ENCODE peak calls at places on chromosome 4, in ten cellular contexts. One of them, this sample, is unnamed.

GRCh38 chr4:182819751-182820150 is 97.4 kb downstream of the DCTD start:
- DNase-seq in NCI-H1092: no peak
- DNase-seq in H9: no peak
- DNase-seq in activated CD4-positive, alpha-beta T cell treated with anti-CD3 and anti-CD28 coated beads, Interleukin-2, amount 50 U/mL, for 1 hour: no peak
- DNase-seq in stromal cell of bone marrow: no peak
- DNase-seq in iPS-NIHi11: no peak
- DNase-seq in ovary: no peak
- DNase-seq in stimulated activated CD4-positive, alpha-beta T cell treated with anti-CD3 and anti-CD28 coated beads, Interleukin-2, amount 100 ng/mL, for 24 hours: no peak
- DNase-seq in pancreas: no peak
- DNase-seq in GM19239: no peak
- DNase-seq in this sample: no peak

GRCh38 chr4:26083987-26084386 is 170.0 kb downstream of the SMIM20 start:
- DNase-seq in ovary: no peak
- DNase-seq in GM19239: no peak
- DNase-seq in pancreas: no peak
- DNase-seq in stimulated activated CD4-positive, alpha-beta T cell treated with anti-CD3 and anti-CD28 coated beads, Interleukin-2, amount 100 ng/mL, for 24 hours: no peak
- DNase-seq in activated CD4-positive, alpha-beta T cell treated with anti-CD3 and anti-CD28 coated beads, Interleukin-2, amount 50 U/mL, for 1 hour: no peak
- DNase-seq in iPS-NIHi11: peak; percentile 23
- DNase-seq in NCI-H1092: no peak
- DNase-seq in H9: no peak
- DNase-seq in stromal cell of bone marrow: no peak
- DNase-seq in this sample: peak; percentile 80

GRCh38 chr4:126583509-126583908 is 1049.2 kb upstream of the INTU start:
- DNase-seq in iPS-NIHi11: peak; percentile 45
- DNase-seq in stimulated activated CD4-positive, alpha-beta T cell treated with anti-CD3 and anti-CD28 coated beads, Interleukin-2, amount 100 ng/mL, for 24 hours: no peak
- DNase-seq in pancreas: no peak
- DNase-seq in NCI-H1092: no peak
- DNase-seq in activated CD4-positive, alpha-beta T cell treated with anti-CD3 and anti-CD28 coated beads, Interleukin-2, amount 50 U/mL, for 1 hour: no peak
- DNase-seq in GM19239: no peak
- DNase-seq in ovary: no peak
- DNase-seq in H9: peak; percentile 79
- DNase-seq in stromal cell of bone marrow: no peak
- DNase-seq in this sample: peak; percentile 44

GRCh38 chr4:46804781-46805413 is 104.1 kb downstream of the COX7B2 start:
- DNase-seq in iPS-NIHi11: no peak
- DNase-seq in pancreas: no peak
- DNase-seq in stromal cell of bone marrow: no peak
- DNase-seq in GM19239: no peak
- DNase-seq in stimulated activated CD4-positive, alpha-beta T cell treated with anti-CD3 and anti-CD28 coated beads, Interleukin-2, amount 100 ng/mL, for 24 hours: no peak
- DNase-seq in activated CD4-positive, alpha-beta T cell treated with anti-CD3 and anti-CD28 coated beads, Interleukin-2, amount 50 U/mL, for 1 hour: no peak
- DNase-seq in NCI-H1092: no peak
- DNase-seq in H9: no peak
- DNase-seq in ovary: no peak
- DNase-seq in this sample: no peak

GRCh38 chr4:42609051-42609450 is 47.9 kb downstream of the ATP8A1 start:
- DNase-seq in stimulated activated CD4-positive, alpha-beta T cell treated with anti-CD3 and anti-CD28 coated beads, Interleukin-2, amount 100 ng/mL, for 24 hours: no peak
- DNase-seq in ovary: no peak
- DNase-seq in NCI-H1092: no peak
- DNase-seq in stromal cell of bone marrow: no peak
- DNase-seq in H9: no peak
- DNase-seq in pancreas: no peak
- DNase-seq in iPS-NIHi11: no peak
- DNase-seq in GM19239: no peak
- DNase-seq in activated CD4-positive, alpha-beta T cell treated with anti-CD3 and anti-CD28 coated beads, Interleukin-2, amount 50 U/mL, for 1 hour: no peak
- DNase-seq in this sample: no peak

GRCh38 chr4:171142639-171143038 is 670.6 kb upstream of the GALNTL6 start:
- DNase-seq in stimulated activated CD4-positive, alpha-beta T cell treated with anti-CD3 and anti-CD28 coated beads, Interleukin-2, amount 100 ng/mL, for 24 hours: no peak
- DNase-seq in GM19239: no peak
- DNase-seq in pancreas: no peak
- DNase-seq in ovary: no peak
- DNase-seq in stromal cell of bone marrow: no peak
- DNase-seq in H9: no peak
- DNase-seq in activated CD4-positive, alpha-beta T cell treated with anti-CD3 and anti-CD28 coated beads, Interleukin-2, amount 50 U/mL, for 1 hour: no peak
- DNase-seq in NCI-H1092: no peak
- DNase-seq in iPS-NIHi11: no peak
- DNase-seq in this sample: no peak

GRCh38 chr4:76278583-76278982 is 27.1 kb downstream of the FAM47E start:
- DNase-seq in activated CD4-positive, alpha-beta T cell treated with anti-CD3 and anti-CD28 coated beads, Interleukin-2, amount 50 U/mL, for 1 hour: no peak
- DNase-seq in stromal cell of bone marrow: no peak
- DNase-seq in pancreas: no peak
- DNase-seq in NCI-H1092: no peak
- DNase-seq in stimulated activated CD4-positive, alpha-beta T cell treated with anti-CD3 and anti-CD28 coated beads, Interleukin-2, amount 100 ng/mL, for 24 hours: no peak
- DNase-seq in iPS-NIHi11: no peak
- DNase-seq in ovary: no peak
- DNase-seq in GM19239: no peak
- DNase-seq in H9: no peak
- DNase-seq in this sample: no peak

GRCh38 chr4:7295201-7295916 is 103.0 kb downstream of the SORCS2 start:
- DNase-seq in iPS-NIHi11: no peak
- DNase-seq in GM19239: no peak
- DNase-seq in pancreas: no peak
- DNase-seq in stimulated activated CD4-positive, alpha-beta T cell treated with anti-CD3 and anti-CD28 coated beads, Interleukin-2, amount 100 ng/mL, for 24 hours: no peak
- DNase-seq in H9: no peak
- DNase-seq in activated CD4-positive, alpha-beta T cell treated with anti-CD3 and anti-CD28 coated beads, Interleukin-2, amount 50 U/mL, for 1 hour: no peak
- DNase-seq in NCI-H1092: peak; percentile 62
- DNase-seq in ovary: peak; percentile 68
- DNase-seq in stromal cell of bone marrow: no peak
- DNase-seq in this sample: no peak

GRCh38 chr4:148273501-148273986 is 168.7 kb downstream of the NR3C2 start:
- DNase-seq in activated CD4-positive, alpha-beta T cell treated with anti-CD3 and anti-CD28 coated beads, Interleukin-2, amount 50 U/mL, for 1 hour: no peak
- DNase-seq in stromal cell of bone marrow: no peak
- DNase-seq in NCI-H1092: no peak
- DNase-seq in ovary: peak; percentile 67
- DNase-seq in iPS-NIHi11: no peak
- DNase-seq in GM19239: no peak
- DNase-seq in stimulated activated CD4-positive, alpha-beta T cell treated with anti-CD3 and anti-CD28 coated beads, Interleukin-2, amount 100 ng/mL, for 24 hours: no peak
- DNase-seq in H9: no peak
- DNase-seq in pancreas: peak; percentile 42
- DNase-seq in this sample: no peak

GRCh38 chr4:58767598-58767997 is 1657.4 kb upstream of the IGFBP7 start:
- DNase-seq in iPS-NIHi11: no peak
- DNase-seq in stimulated activated CD4-positive, alpha-beta T cell treated with anti-CD3 and anti-CD28 coated beads, Interleukin-2, amount 100 ng/mL, for 24 hours: no peak
- DNase-seq in GM19239: no peak
- DNase-seq in NCI-H1092: no peak
- DNase-seq in activated CD4-positive, alpha-beta T cell treated with anti-CD3 and anti-CD28 coated beads, Interleukin-2, amount 50 U/mL, for 1 hour: no peak
- DNase-seq in stromal cell of bone marrow: no peak
- DNase-seq in ovary: no peak
- DNase-seq in pancreas: no peak
- DNase-seq in H9: no peak
- DNase-seq in this sample: no peak

GRCh38 chr4:87032884-87033533 is 98.2 kb downstream of the AFF1 start:
- DNase-seq in ovary: no peak
- DNase-seq in H9: no peak
- DNase-seq in stimulated activated CD4-positive, alpha-beta T cell treated with anti-CD3 and anti-CD28 coated beads, Interleukin-2, amount 100 ng/mL, for 24 hours: no peak
- DNase-seq in pancreas: no peak
- DNase-seq in NCI-H1092: no peak
- DNase-seq in activated CD4-positive, alpha-beta T cell treated with anti-CD3 and anti-CD28 coated beads, Interleukin-2, amount 50 U/mL, for 1 hour: no peak
- DNase-seq in stromal cell of bone marrow: peak; percentile 55
- DNase-seq in iPS-NIHi11: no peak
- DNase-seq in GM19239: no peak
- DNase-seq in this sample: peak; percentile 23

GRCh38 chr4:109214622-109215350 is 87.7 kb downstream of the COL25A1 start:
- DNase-seq in H9: no peak
- DNase-seq in NCI-H1092: no peak
- DNase-seq in stimulated activated CD4-positive, alpha-beta T cell treated with anti-CD3 and anti-CD28 coated beads, Interleukin-2, amount 100 ng/mL, for 24 hours: no peak
- DNase-seq in pancreas: no peak
- DNase-seq in iPS-NIHi11: no peak
- DNase-seq in ovary: no peak
- DNase-seq in activated CD4-positive, alpha-beta T cell treated with anti-CD3 and anti-CD28 coated beads, Interleukin-2, amount 50 U/mL, for 1 hour: no peak
- DNase-seq in GM19239: no peak
- DNase-seq in stromal cell of bone marrow: no peak
- DNase-seq in this sample: no peak

GRCh38 chr4:172202480-172203076 is 389.4 kb downstream of the GALNTL6 start:
- DNase-seq in stromal cell of bone marrow: peak; percentile 1
- DNase-seq in H9: no peak
- DNase-seq in iPS-NIHi11: peak; percentile 54
- DNase-seq in stimulated activated CD4-positive, alpha-beta T cell treated with anti-CD3 and anti-CD28 coated beads, Interleukin-2, amount 100 ng/mL, for 24 hours: no peak
- DNase-seq in pancreas: no peak
- DNase-seq in ovary: no peak
- DNase-seq in activated CD4-positive, alpha-beta T cell treated with anti-CD3 and anti-CD28 coated beads, Interleukin-2, amount 50 U/mL, for 1 hour: no peak
- DNase-seq in NCI-H1092: no peak
- DNase-seq in GM19239: no peak
- DNase-seq in this sample: peak; percentile 44

GRCh38 chr4:15653864-15654391 is 1.2 kb downstream of the FBXL5 start:
- DNase-seq in H9: no peak
- DNase-seq in activated CD4-positive, alpha-beta T cell treated with anti-CD3 and anti-CD28 coated beads, Interleukin-2, amount 50 U/mL, for 1 hour: no peak
- DNase-seq in stimulated activated CD4-positive, alpha-beta T cell treated with anti-CD3 and anti-CD28 coated beads, Interleukin-2, amount 100 ng/mL, for 24 hours: no peak
- DNase-seq in stromal cell of bone marrow: no peak
- DNase-seq in iPS-NIHi11: peak; percentile 33
- DNase-seq in GM19239: peak; percentile 22
- DNase-seq in NCI-H1092: no peak
- DNase-seq in pancreas: no peak
- DNase-seq in ovary: peak; percentile 23
- DNase-seq in this sample: peak; percentile 42

GRCh38 chr4:133320576-133321170 is 171.6 kb downstream of the PCDH10 start:
- DNase-seq in GM19239: peak; percentile 1
- DNase-seq in H9: peak; percentile 40
- DNase-seq in stimulated activated CD4-positive, alpha-beta T cell treated with anti-CD3 and anti-CD28 coated beads, Interleukin-2, amount 100 ng/mL, for 24 hours: no peak
- DNase-seq in stromal cell of bone marrow: peak; percentile 2
- DNase-seq in ovary: no peak
- DNase-seq in pancreas: no peak
- DNase-seq in activated CD4-positive, alpha-beta T cell treated with anti-CD3 and anti-CD28 coated beads, Interleukin-2, amount 50 U/mL, for 1 hour: no peak
- DNase-seq in NCI-H1092: no peak
- DNase-seq in iPS-NIHi11: peak; percentile 57
- DNase-seq in this sample: peak; percentile 41

GRCh38 chr4:76251448-76252270 is at the start of gene FAM47E:
- DNase-seq in NCI-H1092: peak; percentile 78
- DNase-seq in stromal cell of bone marrow: peak; percentile 25
- DNase-seq in stimulated activated CD4-positive, alpha-beta T cell treated with anti-CD3 and anti-CD28 coated beads, Interleukin-2, amount 100 ng/mL, for 24 hours: peak; percentile 24
- DNase-seq in activated CD4-positive, alpha-beta T cell treated with anti-CD3 and anti-CD28 coated beads, Interleukin-2, amount 50 U/mL, for 1 hour: peak; percentile 27
- DNase-seq in H9: peak; percentile 96
- DNase-seq in pancreas: peak; percentile 91
- DNase-seq in GM19239: peak; percentile 22
- DNase-seq in iPS-NIHi11: peak; percentile 93
- DNase-seq in ovary: peak; percentile 52
- DNase-seq in this sample: peak; percentile 66

GRCh38 chr4:76090241-76090691 is 15.8 kb downstream of the ART3 start:
- DNase-seq in stimulated activated CD4-positive, alpha-beta T cell treated with anti-CD3 and anti-CD28 coated beads, Interleukin-2, amount 100 ng/mL, for 24 hours: no peak
- DNase-seq in GM19239: peak; percentile 9
- DNase-seq in pancreas: no peak
- DNase-seq in iPS-NIHi11: no peak
- DNase-seq in activated CD4-positive, alpha-beta T cell treated with anti-CD3 and anti-CD28 coated beads, Interleukin-2, amount 50 U/mL, for 1 hour: no peak
- DNase-seq in H9: no peak
- DNase-seq in stromal cell of bone marrow: peak; percentile 33
- DNase-seq in NCI-H1092: no peak
- DNase-seq in ovary: no peak
- DNase-seq in this sample: no peak

GRCh38 chr4:136650541-136651277 is 881.6 kb downstream of the PCDH18 start:
- DNase-seq in activated CD4-positive, alpha-beta T cell treated with anti-CD3 and anti-CD28 coated beads, Interleukin-2, amount 50 U/mL, for 1 hour: no peak
- DNase-seq in pancreas: peak; percentile 68
- DNase-seq in stimulated activated CD4-positive, alpha-beta T cell treated with anti-CD3 and anti-CD28 coated beads, Interleukin-2, amount 100 ng/mL, for 24 hours: no peak
- DNase-seq in iPS-NIHi11: no peak
- DNase-seq in GM19239: no peak
- DNase-seq in H9: no peak
- DNase-seq in ovary: no peak
- DNase-seq in stromal cell of bone marrow: no peak
- DNase-seq in NCI-H1092: peak; percentile 85
- DNase-seq in this sample: peak; percentile 28

GRCh38 chr4:38500433-38500832 is 163.6 kb upstream of the KLF3 start:
- DNase-seq in stimulated activated CD4-positive, alpha-beta T cell treated with anti-CD3 and anti-CD28 coated beads, Interleukin-2, amount 100 ng/mL, for 24 hours: no peak
- DNase-seq in NCI-H1092: no peak
- DNase-seq in ovary: no peak
- DNase-seq in stromal cell of bone marrow: no peak
- DNase-seq in iPS-NIHi11: no peak
- DNase-seq in pancreas: no peak
- DNase-seq in activated CD4-positive, alpha-beta T cell treated with anti-CD3 and anti-CD28 coated beads, Interleukin-2, amount 50 U/mL, for 1 hour: no peak
- DNase-seq in H9: no peak
- DNase-seq in GM19239: no peak
- DNase-seq in this sample: no peak

GRCh38 chr4:121675715-121676114 is 21.1 kb downstream of the ANXA5 start:
- DNase-seq in iPS-NIHi11: no peak
- DNase-seq in activated CD4-positive, alpha-beta T cell treated with anti-CD3 and anti-CD28 coated beads, Interleukin-2, amount 50 U/mL, for 1 hour: no peak
- DNase-seq in pancreas: no peak
- DNase-seq in H9: no peak
- DNase-seq in ovary: no peak
- DNase-seq in NCI-H1092: no peak
- DNase-seq in stimulated activated CD4-positive, alpha-beta T cell treated with anti-CD3 and anti-CD28 coated beads, Interleukin-2, amount 100 ng/mL, for 24 hours: no peak
- DNase-seq in stromal cell of bone marrow: no peak
- DNase-seq in GM19239: no peak
- DNase-seq in this sample: no peak

GRCh38 chr4:140251566-140251965 is 97.6 kb upstream of the MAML3 start:
- DNase-seq in pancreas: no peak
- DNase-seq in stromal cell of bone marrow: no peak
- DNase-seq in GM19239: no peak
- DNase-seq in ovary: no peak
- DNase-seq in NCI-H1092: no peak
- DNase-seq in stimulated activated CD4-positive, alpha-beta T cell treated with anti-CD3 and anti-CD28 coated beads, Interleukin-2, amount 100 ng/mL, for 24 hours: no peak
- DNase-seq in activated CD4-positive, alpha-beta T cell treated with anti-CD3 and anti-CD28 coated beads, Interleukin-2, amount 50 U/mL, for 1 hour: no peak
- DNase-seq in H9: no peak
- DNase-seq in iPS-NIHi11: no peak
- DNase-seq in this sample: no peak

GRCh38 chr4:83219344-83219990 is 65.1 kb downstream of the COQ2 start:
- DNase-seq in NCI-H1092: no peak
- DNase-seq in H9: no peak
- DNase-seq in pancreas: peak; percentile 26
- DNase-seq in ovary: peak; percentile 46
- DNase-seq in iPS-NIHi11: no peak
- DNase-seq in stimulated activated CD4-positive, alpha-beta T cell treated with anti-CD3 and anti-CD28 coated beads, Interleukin-2, amount 100 ng/mL, for 24 hours: peak; percentile 74
- DNase-seq in activated CD4-positive, alpha-beta T cell treated with anti-CD3 and anti-CD28 coated beads, Interleukin-2, amount 50 U/mL, for 1 hour: peak; percentile 12
- DNase-seq in stromal cell of bone marrow: no peak
- DNase-seq in GM19239: no peak
- DNase-seq in this sample: no peak

GRCh38 chr4:94934201-94934600 is 176.4 kb downstream of the BMPR1B start:
- DNase-seq in ovary: no peak
- DNase-seq in NCI-H1092: no peak
- DNase-seq in GM19239: no peak
- DNase-seq in activated CD4-positive, alpha-beta T cell treated with anti-CD3 and anti-CD28 coated beads, Interleukin-2, amount 50 U/mL, for 1 hour: no peak
- DNase-seq in stromal cell of bone marrow: peak; percentile 9
- DNase-seq in pancreas: no peak
- DNase-seq in iPS-NIHi11: no peak
- DNase-seq in H9: no peak
- DNase-seq in stimulated activated CD4-positive, alpha-beta T cell treated with anti-CD3 and anti-CD28 coated beads, Interleukin-2, amount 100 ng/mL, for 24 hours: no peak
- DNase-seq in this sample: no peak

GRCh38 chr4:148211533-148211932 is 230.7 kb downstream of the NR3C2 start:
- DNase-seq in H9: no peak
- DNase-seq in stimulated activated CD4-positive, alpha-beta T cell treated with anti-CD3 and anti-CD28 coated beads, Interleukin-2, amount 100 ng/mL, for 24 hours: no peak
- DNase-seq in stromal cell of bone marrow: no peak
- DNase-seq in ovary: no peak
- DNase-seq in GM19239: no peak
- DNase-seq in iPS-NIHi11: no peak
- DNase-seq in activated CD4-positive, alpha-beta T cell treated with anti-CD3 and anti-CD28 coated beads, Interleukin-2, amount 50 U/mL, for 1 hour: no peak
- DNase-seq in NCI-H1092: no peak
- DNase-seq in pancreas: no peak
- DNase-seq in this sample: no peak

This sample was measured in ACHN.